ENCODE peak calls at places on chromosome 19, in six cellular contexts. One of them, this sample, is unnamed.

GRCh38 chr19:46317339-46317738 is 20.5 kb downstream of the HIF3A start:
- DNase-seq in dorsolateral prefrontal cortex: no peak
- DNase-seq in colonic mucosa: no peak
- DNase-seq in left ventricle myocardium inferior: no peak
- DNase-seq in Caco-2: no peak
- DNase-seq in AG10803: no peak
- DNase-seq in this sample: no peak

GRCh38 chr19:46840157-46840942 is 10.3 kb downstream of the AP2S1 start:
- DNase-seq in AG10803: peak; percentile 66
- DNase-seq in colonic mucosa: no peak
- DNase-seq in dorsolateral prefrontal cortex: no peak
- DNase-seq in left ventricle myocardium inferior: no peak
- DNase-seq in Caco-2: peak; percentile 68
- DNase-seq in this sample: peak; percentile 74

GRCh38 chr19:13920940-13921744 is 15.1 kb downstream of the CC2D1A start:
- DNase-seq in colonic mucosa: no peak
- DNase-seq in dorsolateral prefrontal cortex: no peak
- DNase-seq in AG10803: peak; percentile 57
- DNase-seq in left ventricle myocardium inferior: no peak
- DNase-seq in Caco-2: peak; percentile 71
- DNase-seq in this sample: peak; percentile 49

GRCh38 chr19:50214699-50215543 is 11.5 kb downstream of the MYH14 start:
- DNase-seq in AG10803: no peak
- DNase-seq in colonic mucosa: peak; percentile 88
- DNase-seq in Caco-2: peak; percentile 55
- DNase-seq in left ventricle myocardium inferior: no peak
- DNase-seq in dorsolateral prefrontal cortex: no peak
- DNase-seq in this sample: peak; percentile 49

GRCh38 chr19:29893606-29894284 is 48.3 kb upstream of the URI1 start:
- DNase-seq in colonic mucosa: no peak
- DNase-seq in left ventricle myocardium inferior: no peak
- DNase-seq in AG10803: no peak
- DNase-seq in dorsolateral prefrontal cortex: no peak
- DNase-seq in Caco-2: no peak
- DNase-seq in this sample: no peak

GRCh38 chr19:7494416-7495098 is 5.7 kb upstream of the PEX11G start:
- DNase-seq in left ventricle myocardium inferior: peak; percentile 48
- DNase-seq in AG10803: no peak
- DNase-seq in colonic mucosa: peak; percentile 31
- DNase-seq in Caco-2: no peak
- DNase-seq in dorsolateral prefrontal cortex: peak; percentile 76
- DNase-seq in this sample: peak; percentile 85

GRCh38 chr19:13985771-13986347 is 20.3 kb downstream of the RFX1 start:
- DNase-seq in dorsolateral prefrontal cortex: no peak
- DNase-seq in AG10803: no peak
- DNase-seq in Caco-2: no peak
- DNase-seq in left ventricle myocardium inferior: no peak
- DNase-seq in colonic mucosa: no peak
- DNase-seq in this sample: no peak

GRCh38 chr19:8643860-8644653 is 13.6 kb downstream of the NFILZ start:
- DNase-seq in colonic mucosa: no peak
- DNase-seq in dorsolateral prefrontal cortex: no peak
- DNase-seq in Caco-2: no peak
- DNase-seq in AG10803: no peak
- DNase-seq in left ventricle myocardium inferior: no peak
- DNase-seq in this sample: no peak

GRCh38 chr19:58357798-58358145 is 4.5 kb upstream of the A1BG start:
- DNase-seq in dorsolateral prefrontal cortex: no peak
- DNase-seq in AG10803: no peak
- DNase-seq in colonic mucosa: no peak
- DNase-seq in left ventricle myocardium inferior: no peak
- DNase-seq in Caco-2: no peak
- DNase-seq in this sample: no peak

DNA sequence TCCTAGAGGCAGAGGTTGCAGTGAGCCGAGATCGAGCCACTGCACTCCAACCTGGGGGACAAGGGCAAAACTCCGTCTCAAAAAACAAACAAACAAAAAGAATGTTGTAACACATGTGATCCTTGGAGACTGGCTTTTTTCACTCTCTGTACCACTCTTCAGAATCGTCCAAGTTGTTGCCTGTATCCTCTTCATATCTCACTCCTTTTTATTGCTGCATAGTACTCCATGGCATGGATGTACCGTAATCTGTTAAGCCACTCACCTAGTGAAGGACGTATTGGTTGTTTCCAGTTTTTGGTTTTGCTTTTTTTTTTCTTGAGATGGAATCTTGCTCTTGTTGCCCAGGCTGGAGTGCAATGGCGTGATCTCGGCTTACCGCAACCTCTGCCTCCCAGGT is 7.0 kb upstream of the CD22 start:
- DNase-seq in Caco-2: no peak
- DNase-seq in left ventricle myocardium inferior: no peak
- DNase-seq in AG10803: no peak
- DNase-seq in colonic mucosa: no peak
- DNase-seq in dorsolateral prefrontal cortex: no peak
- DNase-seq in this sample: no peak
- H3K4me3 ChIP-seq in Caco-2: no peak overlapping the region
- H3K4me3 ChIP-seq in left ventricle myocardium inferior: no peak overlapping the region
- H3K4me3 ChIP-seq in AG10803: no peak overlapping the region
- H3K4me3 ChIP-seq in colonic mucosa: no peak overlapping the region
- H3K4me3 ChIP-seq in dorsolateral prefrontal cortex: no peak overlapping the region
- H3K4me3 ChIP-seq in this sample: no peak overlapping the region

GRCh38 chr19:41366089-41366488 is 2.1 kb upstream of the B9D2 start:
- DNase-seq in colonic mucosa: no peak
- DNase-seq in left ventricle myocardium inferior: no peak
- DNase-seq in AG10803: no peak
- DNase-seq in Caco-2: no peak
- DNase-seq in dorsolateral prefrontal cortex: no peak
- DNase-seq in this sample: no peak
- TF ChIP-seq CTCF in colonic mucosa: no peak
- TF ChIP-seq CTCF in left ventricle myocardium inferior: no peak
- TF ChIP-seq CTCF in AG10803: peak; percentile 14
- TF ChIP-seq CTCF in Caco-2: no peak
- TF ChIP-seq CTCF in dorsolateral prefrontal cortex: no peak
- TF ChIP-seq CTCF in this sample: peak; percentile 12

DNA sequence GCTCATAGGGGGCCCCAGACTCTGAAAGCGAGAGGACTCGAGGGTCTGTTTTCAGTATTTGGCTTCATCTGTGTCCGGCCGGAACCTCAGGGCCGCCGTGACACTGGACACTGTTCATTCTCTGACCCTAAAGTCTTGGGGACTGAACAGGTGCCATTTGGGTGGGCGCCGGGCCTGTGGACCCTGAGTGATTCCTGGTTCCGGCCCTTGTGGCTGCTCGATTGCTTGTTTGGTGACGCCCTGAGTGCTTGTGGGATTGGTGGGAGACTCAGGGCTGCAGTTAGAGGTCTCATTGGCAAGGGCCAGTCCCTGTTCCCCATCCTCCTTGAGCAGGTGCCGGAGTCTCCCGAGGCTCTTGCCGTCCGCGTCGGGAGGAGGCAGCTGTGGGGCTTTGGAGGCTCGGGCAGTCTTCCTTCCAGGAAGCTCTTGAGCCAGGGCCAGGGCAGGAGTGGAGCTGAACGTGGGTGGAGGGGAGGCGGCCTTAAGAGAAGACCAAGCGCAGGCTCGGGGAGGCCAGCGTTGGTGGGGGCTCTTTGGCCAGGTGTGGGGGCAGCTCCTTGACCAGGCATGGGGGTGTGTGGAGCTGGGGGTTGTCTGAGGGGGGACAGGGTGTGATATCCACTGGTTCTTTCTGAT is 4.7 kb downstream of the PTBP1 start:
- DNase-seq in AG10803: peak; percentile 33
- DNase-seq in Caco-2: no peak
- DNase-seq in left ventricle myocardium inferior: no peak
- DNase-seq in colonic mucosa: no peak
- DNase-seq in dorsolateral prefrontal cortex: no peak
- DNase-seq in this sample: peak; percentile 41
- H3K4me3 ChIP-seq in AG10803: peak overlapping the region; percentile 41
- H3K4me3 ChIP-seq in Caco-2: no peak overlapping the region
- H3K4me3 ChIP-seq in left ventricle myocardium inferior: peak overlapping the region; percentile 77
- H3K4me3 ChIP-seq in colonic mucosa: no peak overlapping the region
- H3K4me3 ChIP-seq in dorsolateral prefrontal cortex: no peak overlapping the region
- H3K4me3 ChIP-seq in this sample: peak overlapping the region; percentile 54

DNA sequence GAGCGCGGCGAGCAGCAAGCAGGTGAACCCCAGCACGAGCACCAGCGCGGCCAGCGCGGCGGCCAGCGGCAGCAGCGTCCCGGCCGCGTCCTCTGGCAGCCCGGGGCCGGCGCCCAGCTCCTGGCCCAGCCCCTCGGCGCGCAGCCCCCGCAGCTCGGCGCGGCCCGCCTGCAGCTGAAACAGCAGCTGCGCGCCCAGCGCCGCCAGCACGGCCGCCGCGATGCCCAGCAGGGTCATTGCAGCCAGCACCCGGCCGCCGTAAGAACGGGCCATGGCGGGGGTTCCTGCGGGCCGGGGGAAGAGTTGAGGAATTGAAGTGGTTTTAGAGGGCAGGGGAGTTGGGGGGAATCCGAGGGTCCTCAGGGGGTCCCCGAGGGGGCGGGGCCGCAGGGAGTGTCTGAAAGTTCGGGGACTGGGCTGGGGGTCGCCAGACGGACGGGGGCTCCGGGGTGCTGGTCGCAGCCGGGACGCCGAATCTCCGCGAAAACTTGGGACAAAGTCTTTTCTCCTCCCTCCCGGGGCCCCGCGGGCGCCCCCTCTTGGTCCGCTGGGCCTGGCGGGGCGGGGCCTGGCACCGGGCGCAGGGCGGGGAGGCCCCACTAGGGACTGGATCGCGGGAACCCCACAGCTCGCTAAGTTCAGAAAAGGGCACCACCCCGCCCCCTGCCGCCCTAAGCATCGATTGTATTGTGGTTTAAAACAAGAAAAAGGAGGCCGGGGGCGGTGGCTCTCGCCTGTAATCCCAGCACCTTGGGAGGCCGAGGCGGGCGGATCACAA is at the start of gene TMEM221:
- DNase-seq in Caco-2: peak; percentile 46
- DNase-seq in dorsolateral prefrontal cortex: no peak
- DNase-seq in AG10803: no peak
- DNase-seq in colonic mucosa: peak; percentile 46
- DNase-seq in left ventricle myocardium inferior: peak; percentile 47
- DNase-seq in this sample: peak; percentile 27
- TF ChIP-seq CTCF in Caco-2: peak; percentile 61
- TF ChIP-seq CTCF in dorsolateral prefrontal cortex: peak; percentile 50
- TF ChIP-seq CTCF in AG10803: peak; percentile 41
- TF ChIP-seq CTCF in colonic mucosa: peak; percentile 24
- TF ChIP-seq CTCF in left ventricle myocardium inferior: peak; percentile 66
- TF ChIP-seq CTCF in this sample: peak; percentile 26

GRCh38 chr19:56294557-56294956 is 20.1 kb downstream of the ZSCAN5A start:
- DNase-seq in colonic mucosa: no peak
- DNase-seq in Caco-2: no peak
- DNase-seq in AG10803: no peak
- DNase-seq in left ventricle myocardium inferior: no peak
- DNase-seq in dorsolateral prefrontal cortex: no peak
- DNase-seq in this sample: peak; percentile 98
- H3K4me3 ChIP-seq in colonic mucosa: no peak overlapping the region
- H3K4me3 ChIP-seq in Caco-2: no peak overlapping the region
- H3K4me3 ChIP-seq in AG10803: no peak overlapping the region
- H3K4me3 ChIP-seq in left ventricle myocardium inferior: no peak overlapping the region
- H3K4me3 ChIP-seq in dorsolateral prefrontal cortex: no peak overlapping the region
- H3K4me3 ChIP-seq in this sample: peak overlapping the region; percentile 13

DNA sequence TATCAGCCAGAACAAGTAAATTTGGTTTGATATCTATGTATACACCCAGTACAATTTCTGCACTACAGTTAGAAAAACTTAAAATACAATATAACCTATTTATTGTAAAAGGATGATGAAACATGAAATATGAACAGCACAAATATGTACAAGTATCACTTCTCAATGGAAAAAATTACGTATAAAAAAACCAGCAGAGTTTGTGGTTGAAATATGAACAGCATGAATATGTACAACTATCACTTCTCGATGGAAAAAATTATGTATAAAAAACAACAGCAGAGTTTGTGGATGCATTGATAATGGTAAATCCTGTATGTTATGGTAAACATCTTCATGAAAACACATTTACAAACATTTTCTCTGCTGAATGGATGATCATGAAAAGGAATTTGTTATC is 32.4 kb upstream of the CEACAM21 start:
- DNase-seq in AG10803: no peak
- DNase-seq in colonic mucosa: no peak
- DNase-seq in dorsolateral prefrontal cortex: no peak
- DNase-seq in left ventricle myocardium inferior: no peak
- DNase-seq in Caco-2: no peak
- DNase-seq in this sample: no peak
- TF ChIP-seq CTCF in AG10803: no peak
- TF ChIP-seq CTCF in colonic mucosa: no peak
- TF ChIP-seq CTCF in dorsolateral prefrontal cortex: no peak
- TF ChIP-seq CTCF in left ventricle myocardium inferior: no peak
- TF ChIP-seq CTCF in Caco-2: no peak
- TF ChIP-seq CTCF in this sample: no peak

DNA sequence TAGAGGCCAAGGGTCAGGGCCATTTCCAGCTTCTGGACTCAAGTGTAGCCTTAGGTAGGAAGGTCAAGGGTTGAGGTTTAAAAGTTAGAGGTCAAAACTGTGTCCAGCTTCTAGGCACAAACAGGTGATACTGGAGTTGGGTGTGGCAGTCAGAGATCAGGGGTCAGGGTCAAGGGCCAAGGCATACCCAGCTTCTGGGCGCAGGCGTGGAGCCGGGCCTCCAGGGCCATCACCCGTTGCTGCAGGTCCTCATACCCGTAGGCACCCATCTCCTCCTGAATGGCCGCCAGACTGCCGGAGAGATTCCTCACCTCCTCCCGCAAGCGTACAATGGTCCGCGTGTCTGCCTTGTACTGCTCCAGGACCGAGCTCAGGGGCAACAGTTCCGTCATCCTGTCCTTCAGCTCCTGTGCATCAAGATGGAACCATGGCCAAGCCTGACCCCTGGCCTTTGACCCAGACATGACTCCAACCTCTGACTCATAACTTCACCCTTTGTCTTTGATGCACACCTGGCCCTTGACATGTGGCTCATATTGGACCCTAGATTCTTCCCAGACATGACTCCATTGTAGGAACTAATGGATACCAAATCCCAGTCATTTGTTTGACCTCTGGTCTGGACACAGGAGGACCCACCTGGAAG is 22.1 kb downstream of the PIN1 start:
- DNase-seq in dorsolateral prefrontal cortex: no peak
- DNase-seq in Caco-2: no peak
- DNase-seq in AG10803: no peak
- DNase-seq in colonic mucosa: no peak
- DNase-seq in left ventricle myocardium inferior: no peak
- DNase-seq in this sample: no peak
- H3K4me3 ChIP-seq in dorsolateral prefrontal cortex: no peak overlapping the region
- H3K4me3 ChIP-seq in Caco-2: no peak overlapping the region
- H3K4me3 ChIP-seq in AG10803: no peak overlapping the region
- H3K4me3 ChIP-seq in colonic mucosa: no peak overlapping the region
- H3K4me3 ChIP-seq in left ventricle myocardium inferior: no peak overlapping the region
- H3K4me3 ChIP-seq in this sample: no peak overlapping the region

DNA sequence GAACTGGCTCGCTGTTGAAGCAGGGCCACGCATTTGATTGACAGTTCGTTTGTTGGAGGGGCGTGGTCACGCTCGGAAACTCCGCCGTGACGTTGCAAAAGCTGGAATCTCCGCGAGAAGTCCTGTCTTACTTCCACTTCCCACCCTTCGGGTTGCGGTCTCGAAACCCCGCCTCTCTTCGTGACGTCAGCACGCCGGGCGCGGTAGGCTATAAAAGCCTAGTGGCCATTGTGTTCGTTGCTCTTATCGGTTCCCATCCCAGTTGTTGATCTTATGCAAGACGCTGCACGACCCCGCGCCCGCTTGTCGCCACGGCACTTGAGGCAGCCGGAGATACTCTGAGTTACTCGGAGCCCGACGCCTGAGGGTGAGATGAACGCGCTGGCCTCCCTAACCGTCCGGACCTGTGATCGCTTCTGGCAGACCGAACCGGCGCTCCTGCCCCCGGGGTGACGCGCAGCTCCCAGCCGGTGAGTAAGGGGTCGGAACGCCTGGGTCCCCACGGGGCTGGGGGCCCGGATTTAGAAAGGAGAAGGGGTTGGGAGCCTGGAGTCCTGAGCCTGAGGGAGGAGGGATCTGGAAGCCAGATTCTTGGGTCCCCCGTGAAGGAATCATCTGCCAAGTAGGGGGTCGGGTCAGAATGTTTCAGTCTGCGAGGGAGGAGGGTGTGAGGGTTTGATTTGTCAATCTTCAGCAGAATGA is at the start of gene PPP1R15A:
- DNase-seq in Caco-2: peak; percentile 99
- DNase-seq in left ventricle myocardium inferior: peak; percentile 98
- DNase-seq in AG10803: peak; percentile 96
- DNase-seq in dorsolateral prefrontal cortex: peak; percentile 99
- DNase-seq in colonic mucosa: peak; percentile 99
- DNase-seq in this sample: peak; percentile 96
- TF ChIP-seq CTCF in Caco-2: no peak
- TF ChIP-seq CTCF in left ventricle myocardium inferior: peak; percentile 37
- TF ChIP-seq CTCF in AG10803: no peak
- TF ChIP-seq CTCF in dorsolateral prefrontal cortex: peak; percentile 25
- TF ChIP-seq CTCF in colonic mucosa: no peak
- TF ChIP-seq CTCF in this sample: no peak

This sample was measured in epithelial cell of esophagus.